ENCODE peak calls at places on chromosome 7, in four cellular contexts. C is keratinocyte, B is endothelial cell of umbilical vein, N is GM12878. Y is an unnamed sample.

GRCh38 chr7:77651544-77652162 is 44.6 kb upstream of the RSBN1L start:
- DNase-seq in C (no peak), N (no peak), B (peak; percentile 54), Y (peak; percentile 34)

GRCh38 chr7:76509931-76510877 is at the start of gene UPK3B:
- DNase-seq in C (peak; percentile 75), B (no peak), N (no peak), Y (no peak)

GRCh38 chr7:16646427-16647081 is 573 bp downstream of the BZW2 start:
- DNase-seq in B (peak; percentile 43), C (no peak), N (no peak), Y (peak; percentile 29)

GRCh38 chr7:155787171-155787851 is 25.0 kb downstream of the SHH start:
- DNase-seq in B (no peak), C (no peak), N (no peak), Y (no peak)

GRCh38 chr7:4720225-4720624 is 38.1 kb downstream of the FOXK1 start:
- DNase-seq in B (no peak), N (no peak), C (no peak), Y (no peak)

GRCh38 chr7:35647171-35647574 is 47.8 kb downstream of the HERPUD2 start:
- DNase-seq in C (no peak), B (peak; percentile 24), N (no peak), Y (peak; percentile 19)

GRCh38 chr7:137687556-137688280 is 159.1 kb downstream of the DGKI start:
- DNase-seq in N (no peak), C (no peak), B (peak; percentile 54), Y (no peak)

GRCh38 chr7:149871576-149871975 is 2.2 kb upstream of the ATP6V0E2 start:
- DNase-seq in N (no peak), B (no peak), C (no peak), Y (no peak)

GRCh38 chr7:6226194-6226799 is 46.1 kb downstream of the CYTH3 start:
- DNase-seq in B (no peak), C (no peak), N (no peak), Y (no peak)

GRCh38 chr7:33816106-33816505 is 89.2 kb upstream of the BMPER start:
- DNase-seq in B (no peak), N (no peak), C (no peak), Y (peak; percentile 20)

GRCh38 chr7:155921804-155922506 is 109.7 kb upstream of the SHH start:
- DNase-seq in C (no peak), N (no peak), B (no peak), Y (no peak)

GRCh38 chr7:44112997-44113763 is 9.0 kb downstream of the AEBP1 start:
- DNase-seq in B (no peak), N (no peak), C (no peak), Y (no peak)

GRCh38 chr7:53611043-53611442 is 575.6 kb downstream of the POM121L12 start:
- DNase-seq in N (no peak), B (peak; percentile 91), C (no peak), Y (no peak)

GRCh38 chr7:104971290-104972071 is 42.5 kb upstream of the KMT2E start:
- DNase-seq in C (no peak), N (no peak), B (peak; percentile 78), Y (no peak)

GRCh38 chr7:141053626-141054025 is 20.2 kb upstream of the TMEM178B start:
- DNase-seq in N (no peak), B (no peak), C (no peak), Y (no peak)

DNA sequence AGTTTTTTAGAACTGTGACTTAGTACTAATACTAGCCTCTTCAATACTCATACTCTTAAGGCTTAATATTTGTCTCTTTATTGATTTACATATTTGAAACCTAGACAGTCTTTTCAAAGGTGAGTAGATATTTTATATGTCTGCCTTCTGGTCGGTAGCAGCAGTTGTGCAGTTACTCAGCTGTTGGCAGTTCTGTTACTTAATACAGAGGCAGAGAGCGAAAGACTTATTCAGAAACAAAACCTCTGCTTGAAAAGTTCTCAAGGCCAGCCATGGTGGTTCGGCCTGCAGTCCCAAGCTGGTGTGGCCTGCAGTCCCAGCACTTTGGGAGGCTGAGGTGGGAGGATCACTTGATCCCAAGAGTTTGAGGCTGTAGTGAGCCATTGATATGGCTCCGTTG is 84.2 kb downstream of the AUTS2 start:
- DNase-seq in N (no peak), B (no peak), C (no peak), Y (no peak)
- H3K4me2 ChIP-seq in N (no peak overlapping the region), B (no peak overlapping the region), C (no peak overlapping the region), Y (no peak overlapping the region)

GRCh38 chr7:87060288-87060537 is 759 bp upstream of the ELAPOR2 start:
- DNase-seq in N (no peak), C (no peak), B (no peak), Y (no peak)
- H3K9ac ChIP-seq in N (peak overlapping the region; percentile 74), C (no peak overlapping the region), B (no peak overlapping the region), Y (peak overlapping the region; percentile 22)

GRCh38 chr7:100951172-100951571 is 1.8 kb downstream of the MUC3A start:
- DNase-seq in N (no peak), C (no peak), B (no peak), Y (no peak)
- H3K4me2 ChIP-seq in N (no peak overlapping the region), C (no peak overlapping the region), B (no peak overlapping the region), Y (no peak overlapping the region)

GRCh38 chr7:100475549-100475948 is 3.5 kb downstream of the TSC22D4 start:
- DNase-seq in B (no peak), C (no peak), N (no peak), Y (no peak)

GRCh38 chr7:100478966-100479660 is at the start of gene TSC22D4:
- DNase-seq in C (peak; percentile 48), N (peak; percentile 79), B (peak; percentile 90), Y (peak; percentile 91)

GRCh38 chr7:100476108-100476780 is 2.8 kb downstream of the TSC22D4 start:
- DNase-seq in B (no peak), N (no peak), C (no peak), Y (no peak)

GRCh38 chr7:100477871-100478248 is 1.2 kb downstream of the TSC22D4 start:
- DNase-seq in C (no peak), N (no peak), B (no peak), Y (no peak)

DNA sequence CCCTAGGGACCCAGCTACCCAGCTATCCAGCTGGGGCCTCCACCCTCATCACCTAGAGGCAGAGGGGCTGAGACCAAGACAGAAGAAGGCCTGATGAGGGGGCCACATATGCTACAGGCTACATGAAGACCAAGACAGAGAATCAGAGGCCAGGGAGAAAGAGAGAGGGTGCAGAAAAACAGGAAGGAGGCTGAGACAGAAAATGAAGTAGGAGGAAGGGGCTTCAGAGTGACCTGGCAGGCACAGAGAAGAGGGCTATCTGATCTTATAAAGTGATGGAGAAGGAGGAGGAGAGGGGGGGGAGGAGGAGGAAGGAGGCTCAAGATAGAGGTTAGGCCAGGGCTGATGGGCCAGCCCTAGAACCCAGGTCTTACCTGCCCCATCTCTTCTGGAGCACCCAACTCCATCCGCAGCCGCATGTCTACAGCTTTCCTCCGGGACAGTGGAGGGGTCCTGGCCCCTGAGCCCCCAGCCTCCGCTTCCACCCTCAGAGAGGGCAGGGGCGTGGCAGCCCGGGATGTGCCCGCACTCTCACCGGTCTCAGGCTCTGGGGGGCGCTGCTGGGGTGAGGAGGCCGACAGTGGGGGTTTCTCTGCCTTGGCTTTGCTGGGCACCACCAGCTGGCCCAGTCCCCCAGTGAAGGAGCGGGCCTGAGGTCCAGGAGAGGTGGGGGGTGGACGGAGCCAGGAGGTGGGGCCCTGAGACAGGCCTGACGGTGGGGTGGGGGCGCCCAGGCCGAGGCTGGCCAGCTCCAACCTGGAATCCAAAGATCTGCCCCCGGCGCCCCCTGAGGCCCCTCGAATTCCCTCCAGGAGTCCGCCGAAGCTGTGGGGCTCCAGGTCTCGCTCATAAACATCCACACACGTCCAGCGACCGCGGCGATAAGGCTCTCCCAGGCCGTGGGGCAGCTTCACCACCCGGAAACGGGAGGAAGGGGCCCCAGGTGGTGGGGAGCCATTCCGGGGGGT is 1.8 kb downstream of the TSC22D4 start:
- DNase-seq in N (no peak), C (no peak), B (peak; percentile 35), Y (no peak)
- H3K9ac ChIP-seq in N (peak overlapping the region; percentile 83), C (peak overlapping the region; percentile 89), B (peak overlapping the region; percentile 41), Y (peak overlapping the region; percentile 78)

GRCh38 chr7:25031432-25031831 is 51.5 kb upstream of the OSBPL3 start:
- DNase-seq in N (no peak), B (no peak), C (no peak), Y (peak; percentile 39)

GRCh38 chr7:25031007-25031406 is 51.0 kb upstream of the OSBPL3 start:
- DNase-seq in C (no peak), N (peak; percentile 61), B (no peak), Y (peak; percentile 95)

GRCh38 chr7:25029075-25029474 is 49.1 kb upstream of the OSBPL3 start:
- DNase-seq in N (no peak), B (no peak), C (no peak), Y (no peak)

GRCh38 chr7:25026156-25026555 is 46.2 kb upstream of the OSBPL3 start:
- DNase-seq in N (no peak), B (no peak), C (no peak), Y (no peak)

GRCh38 chr7:25028370-25028971 is 48.5 kb upstream of the OSBPL3 start:
- DNase-seq in B (peak; percentile 78), N (no peak), C (peak; percentile 84), Y (no peak)
- H3K4me2 ChIP-seq in B (peak overlapping the region; percentile 34), N (peak overlapping the region; percentile 50), C (peak overlapping the region; percentile 68), Y (no peak overlapping the region)